ENCODE peak calls at places on chromosome 19, in four cellular contexts. C is iPS-NIHi11; Z is stimulated activated CD4-positive, alpha-beta T cell treated with anti-CD3 and anti-CD28 coated beads, TNF-alpha, amount 100 ng/mL, for 4 hours; W is mammary epithelial cell. I is an unnamed sample.

GRCh38 chr19:13155472-13156284 is 5.5 kb downstream of the IER2 start:
- DNase-seq in C (peak; percentile 78), Z (peak; percentile 39), W (peak; percentile 65), I (peak; percentile 63)

GRCh38 chr19:3324405-3324856 is 42.0 kb upstream of the NFIC start:
- DNase-seq in C (peak; percentile 72), Z (peak; percentile 62), W (no peak), I (peak; percentile 74)

GRCh38 chr19:30444253-30444671 is 72.1 kb downstream of the ZNF536 start:
- DNase-seq in C (no peak), Z (no peak), W (no peak), I (no peak)

GRCh38 chr19:45515081-45515624 is 7.9 kb downstream of the VASP start:
- DNase-seq in C (no peak), Z (no peak), W (no peak), I (no peak)

GRCh38 chr19:38769635-38770211 is 3.6 kb downstream of the LGALS7 start:
- DNase-seq in C (peak; percentile 81), Z (peak; percentile 82), W (no peak), I (peak; percentile 83)

GRCh38 chr19:28619842-28620429 is 593.0 kb downstream of the UQCRFS1 start:
- DNase-seq in C (no peak), Z (no peak), W (no peak), I (no peak)

GRCh38 chr19:40192758-40193586 is 1.7 kb downstream of the MAP3K10 start:
- DNase-seq in C (no peak), Z (no peak), W (no peak), I (no peak)

GRCh38 chr19:15893498-15893897 is 4.4 kb downstream of the CYP4F2 start:
- DNase-seq in C (no peak), Z (no peak), W (no peak), I (no peak)

GRCh38 chr19:55346725-55347441 is 7.2 kb downstream of the KMT5C start:
- DNase-seq in C (peak; percentile 4), Z (no peak), W (no peak), I (no peak)

I was measured in SK-N-SH.